ENCODE peak calls at places on chromosome 21, in eight cellular contexts. J is nephron progenitor cell, Z is fibroblast of the aortic adventitia, K is PC-3, A is AG04450, N is H9, X is RWPE1, Q is NB4. D is an unnamed sample.

GRCh38 chr21:26845066-26845749 is at the start of gene ADAMTS1:
- DNase-seq in K (peak; percentile 76), Z (peak; percentile 96), X (peak; percentile 50), J (peak; percentile 93), A (peak; percentile 89), N (peak; percentile 91), Q (no peak), D (peak; percentile 40)

GRCh38 chr21:16454371-16454770 is 724.6 kb downstream of the USP25 start:
- DNase-seq in J (no peak), Q (no peak), K (no peak), A (no peak), X (no peak), Z (peak; percentile 48), N (no peak), D (no peak)

GRCh38 chr21:22421416-22422190 is 1423.4 kb downstream of the NCAM2 start:
- DNase-seq in X (no peak), K (no peak), Z (no peak), J (no peak), Q (peak; percentile 6), A (no peak), N (no peak), D (no peak)

GRCh38 chr21:41064325-41064724 is 103.6 kb upstream of the BACE2 start:
- DNase-seq in A (no peak), N (no peak), J (no peak), K (no peak), Q (no peak), X (no peak), Z (no peak), D (no peak)

GRCh38 chr21:16536661-16537359 is 807.0 kb downstream of the USP25 start:
- DNase-seq in Q (no peak), N (no peak), J (no peak), A (no peak), X (no peak), Z (peak; percentile 76), K (peak; percentile 31), D (no peak)

GRCh38 chr21:31501921-31502320 is 157.6 kb upstream of the SOD1 start:
- DNase-seq in A (no peak), Z (no peak), J (no peak), X (peak; percentile 52), Q (no peak), N (no peak), K (peak; percentile 87), D (no peak)

GRCh38 chr21:37240978-37241377 is 26.2 kb downstream of the VPS26C start:
- DNase-seq in J (no peak), Z (no peak), X (no peak), A (no peak), Q (no peak), K (no peak), N (no peak), D (no peak)

GRCh38 chr21:46559291-46559983 is 45.4 kb downstream of the S100B start:
- DNase-seq in X (no peak), A (no peak), J (no peak), Q (no peak), K (no peak), N (no peak), Z (no peak), D (peak; percentile 71)

GRCh38 chr21:15421947-15422346 is 307.8 kb upstream of the USP25 start:
- DNase-seq in K (peak; percentile 48), N (no peak), X (peak; percentile 72), Z (no peak), J (no peak), A (no peak), Q (no peak), D (no peak)

GRCh38 chr21:25094695-25095094 is 512.6 kb downstream of the MRPL39 start:
- DNase-seq in N (no peak), Q (no peak), A (no peak), J (no peak), X (no peak), Z (no peak), K (no peak), D (no peak)

GRCh38 chr21:25735895-25736597 is 1.3 kb downstream of the GABPA start:
- DNase-seq in Z (peak; percentile 42), Q (peak; percentile 37), J (no peak), A (no peak), K (peak; percentile 9), N (no peak), X (no peak), D (no peak)

GRCh38 chr21:36415375-36415774 is 30.2 kb downstream of the CHAF1B start:
- DNase-seq in Z (no peak), N (no peak), A (no peak), X (no peak), K (no peak), Q (no peak), J (no peak), D (no peak)

GRCh38 chr21:15291621-15292266 is 226.9 kb upstream of the NRIP1 start:
- DNase-seq in N (no peak), A (no peak), Z (no peak), X (no peak), J (no peak), K (peak; percentile 51), Q (no peak), D (no peak)

GRCh38 chr21:37717534-37717933 is 198.7 kb downstream of the KCNJ6 start:
- DNase-seq in J (no peak), Q (no peak), X (no peak), A (no peak), Z (no peak), K (peak; percentile 27), N (no peak), D (no peak)

GRCh38 chr21:44012474-44013379 is 618 bp downstream of the TRAPPC10 start:
- DNase-seq in K (peak; percentile 32), J (peak; percentile 77), A (no peak), N (peak; percentile 86), Q (peak; percentile 89), X (peak; percentile 42), Z (peak; percentile 23), D (peak; percentile 91)
- TF ChIP-seq CTCF in K (peak; percentile 17), J (no peak), A (no peak), N (peak; percentile 71), Q (no peak), X (peak; percentile 38), Z (no peak), D (peak; percentile 67)

DNA sequence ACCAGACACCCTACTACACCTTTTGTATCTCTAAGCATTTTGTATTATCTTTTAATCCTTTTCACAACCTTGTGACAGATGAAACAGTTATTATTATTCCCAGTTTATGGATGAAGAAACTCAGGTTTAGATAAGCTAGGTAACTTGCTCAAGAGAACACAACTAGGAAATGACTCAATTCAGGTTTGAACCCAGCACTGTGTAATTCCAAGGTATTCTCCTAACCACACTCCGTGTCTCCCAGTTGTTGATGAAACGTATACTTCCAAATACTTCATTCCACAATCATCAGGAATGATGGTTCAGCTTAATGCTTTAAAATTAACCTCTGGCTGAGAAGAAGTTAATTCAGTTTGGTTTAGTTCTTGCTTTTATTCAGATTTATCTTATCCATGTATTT is 51.7 kb upstream of the MRPS6 start:
- DNase-seq in Q (no peak), N (no peak), X (no peak), K (no peak), Z (no peak), A (no peak), J (no peak), D (no peak)
- TF ChIP-seq CTCF in Q (no peak), N (no peak), X (no peak), K (no peak), Z (no peak), A (no peak), J (no peak), D (no peak)

DNA sequence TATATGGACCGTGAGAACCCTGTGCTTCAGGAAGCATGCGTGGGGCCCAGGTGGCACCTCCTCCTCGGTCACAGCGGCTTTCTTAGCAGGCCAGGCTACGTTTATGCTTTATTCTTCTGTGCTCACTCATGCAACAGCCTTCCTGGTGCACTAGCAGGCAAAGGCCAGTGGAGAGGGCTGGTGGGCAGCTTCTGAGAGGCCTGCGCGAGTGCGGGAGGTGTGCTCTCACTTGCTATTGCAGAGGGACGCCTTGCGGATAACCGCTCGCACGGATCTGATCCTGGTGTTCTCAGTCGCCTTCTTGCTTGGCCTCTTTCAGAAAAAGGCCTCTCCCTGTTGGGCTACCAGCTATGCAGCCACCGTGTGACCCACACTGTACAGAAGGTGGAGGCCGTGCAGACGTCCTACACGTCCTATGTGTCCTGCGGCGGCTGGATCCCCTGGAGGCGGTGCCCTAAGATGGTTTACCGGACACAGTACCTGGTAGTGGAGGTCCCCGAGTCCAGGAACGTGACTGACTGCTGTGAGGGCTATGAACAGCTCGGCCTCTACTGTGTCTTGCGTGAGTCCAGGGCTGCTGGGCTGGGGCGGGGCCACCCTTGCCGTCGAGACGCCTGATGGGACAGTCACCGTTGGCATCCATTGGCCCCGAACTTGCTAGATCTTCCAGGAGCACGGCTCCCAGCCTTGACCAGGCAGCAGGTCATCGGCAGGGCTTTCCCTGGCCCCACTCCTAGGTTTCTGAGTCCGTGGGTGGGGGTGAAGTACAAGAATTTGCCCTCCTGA is 4.8 kb downstream of the UMODL1 start:
- DNase-seq in X (no peak), Q (no peak), J (no peak), K (no peak), Z (no peak), A (no peak), N (no peak), D (no peak)
- TF ChIP-seq CTCF in X (no peak), Q (no peak), J (no peak), K (no peak), Z (no peak), A (no peak), N (peak; percentile 18), D (no peak)

GRCh38 chr21:44461005-44461404 is 5.7 kb downstream of the LRRC3 start:
- DNase-seq in N (no peak), K (no peak), Q (no peak), J (no peak), X (no peak), A (no peak), Z (no peak), D (no peak)

GRCh38 chr21:44460441-44460755 is 5.1 kb downstream of the LRRC3 start:
- DNase-seq in K (no peak), J (no peak), A (no peak), Z (no peak), X (no peak), Q (no peak), N (no peak), D (no peak)

GRCh38 chr21:44462834-44463200 is 7.5 kb downstream of the LRRC3 start:
- DNase-seq in J (no peak), X (no peak), A (no peak), Z (no peak), K (no peak), N (no peak), Q (no peak), D (no peak)

GRCh38 chr21:44462090-44462833 is 7.0 kb downstream of the LRRC3 start:
- DNase-seq in N (no peak), A (no peak), J (no peak), K (no peak), Q (no peak), Z (no peak), X (no peak), D (no peak)

DNA sequence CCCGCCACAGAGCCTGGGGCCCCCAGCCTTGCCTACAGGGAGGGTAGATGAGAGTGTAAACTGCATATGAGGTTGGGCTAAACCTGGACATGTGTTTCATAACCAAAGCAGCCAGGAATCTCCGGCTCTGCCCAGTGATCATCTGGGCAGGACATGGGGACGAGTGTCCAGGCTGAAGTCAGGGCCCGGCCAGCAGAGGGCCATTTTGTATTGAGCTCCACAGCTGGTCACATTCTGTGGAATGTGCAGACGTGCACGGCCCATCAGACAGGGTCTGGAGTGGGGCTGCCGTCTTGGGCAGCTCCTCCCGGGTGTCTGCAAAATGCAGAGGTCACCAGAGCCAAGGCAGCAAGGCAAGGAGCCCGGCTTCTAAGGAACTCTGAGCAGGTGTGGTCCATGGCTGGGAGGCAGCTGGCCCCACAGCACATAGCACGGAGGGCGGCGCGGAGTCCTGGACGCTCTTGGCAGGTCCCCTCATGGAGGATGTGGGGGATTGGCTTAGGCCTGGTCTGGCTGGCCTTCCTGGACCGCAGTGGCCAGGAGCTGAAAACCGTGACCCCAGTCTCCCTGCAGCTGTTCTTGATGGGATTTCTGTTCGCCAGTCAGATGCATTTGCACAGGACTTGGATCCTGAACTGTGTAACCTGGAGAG is 6.3 kb downstream of the LRRC3 start:
- DNase-seq in K (no peak), Z (no peak), N (peak; percentile 25), J (no peak), X (no peak), A (no peak), Q (no peak), D (no peak)
- TF ChIP-seq CTCF in K (peak; percentile 27), Z (peak; percentile 5), N (no peak), J (peak; percentile 9), X (no peak), A (no peak), Q (no peak), D (no peak)